ENCODE peak calls at places on chromosome 17, in ten cellular contexts. J is left lung; D is glutamatergic neuron; P is dorsolateral prefrontal cortex; C is germinal center; T is HS-27A; E is pancreas; G is stimulated activated CD8-positive, alpha-beta memory T cell treated with anti-CD3 and anti-CD28 coated beads, Interleukin-7, amount 100 ng/mL, for 24 hours; X is T-helper 9 cell; V is AG08395. W is an unnamed sample.
A peak's percentile ranks its signal among the peaks of the same experiment; 100 is the strongest.

GRCh38 chr17:72947475-72947874 is 145.0 kb downstream of the SLC39A11 start:
- DNase-seq in J (no peak), D (no peak), P (peak; percentile 64), C (no peak), T (no peak), E (no peak), G (no peak), X (no peak), V (no peak), W (no peak)

GRCh38 chr17:8712698-8713097 is 31.9 kb downstream of the CCDC42 start:
- DNase-seq in J (no peak), D (no peak), P (no peak), C (no peak), T (no peak), E (no peak), G (no peak), X (no peak), V (no peak), W (no peak)

GRCh38 chr17:9330903-9331272 is 244.7 kb downstream of the STX8 start:
- DNase-seq in J (no peak), D (no peak), P (no peak), C (no peak), T (no peak), E (no peak), G (no peak), X (no peak), V (no peak), W (no peak)

GRCh38 chr17:77907497-77908120 is 50.9 kb upstream of the TNRC6C start:
- DNase-seq in J (no peak), D (no peak), P (no peak), C (no peak), T (no peak), E (peak; percentile 21), G (no peak), X (no peak), V (no peak), W (peak; percentile 46)

GRCh38 chr17:9370464-9370863 is 205.2 kb downstream of the STX8 start:
- DNase-seq in J (no peak), D (no peak), P (no peak), C (no peak), T (no peak), E (no peak), G (no peak), X (no peak), V (no peak), W (no peak)

GRCh38 chr17:21127508-21128077 is 829 bp downstream of the DHRS7B start:
- DNase-seq in J (no peak), D (no peak), P (no peak), C (no peak), T (no peak), E (no peak), G (no peak), X (no peak), V (no peak), W (no peak)

GRCh38 chr17:81167638-81168037 is 1.6 kb upstream of the AATK start:
- DNase-seq in J (no peak), D (peak; percentile 5), P (no peak), C (no peak), T (no peak), E (no peak), G (no peak), X (no peak), V (no peak), W (no peak)

GRCh38 chr17:58354541-58355216 is 2.7 kb upstream of the SUPT4H1 start:
- DNase-seq in J (no peak), D (no peak), P (no peak), C (no peak), T (no peak), E (no peak), G (no peak), X (no peak), V (no peak), W (no peak)

GRCh38 chr17:52384695-52385094 is 226.2 kb upstream of the CA10 start:
- DNase-seq in J (no peak), D (no peak), P (no peak), C (no peak), T (no peak), E (no peak), G (no peak), X (no peak), V (no peak), W (no peak)

GRCh38 chr17:76267051-76267576 is 2.0 kb downstream of the UBALD2 start:
- DNase-seq in J (no peak), D (no peak), P (no peak), C (no peak), T (no peak), E (no peak), G (no peak), X (no peak), V (no peak), W (no peak)

GRCh38 chr17:78131172-78132085 is 858 bp downstream of the TMC8 start:
- DNase-seq in J (no peak), D (no peak), P (peak; percentile 84), C (peak; percentile 39), T (no peak), E (peak; percentile 63), G (no peak), X (no peak), V (no peak), W (no peak)

GRCh38 chr17:957856-958421 is 21.6 kb downstream of the NXN start:
- DNase-seq in J (no peak), D (no peak), P (no peak), C (no peak), T (no peak), E (no peak), G (no peak), X (no peak), V (no peak), W (no peak)

GRCh38 chr17:80029235-80029974 is 6.3 kb downstream of the TBC1D16 start:
- DNase-seq in J (peak; percentile 80), D (peak; percentile 78), P (no peak), C (no peak), T (no peak), E (peak; percentile 79), G (no peak), X (no peak), V (peak; percentile 91), W (no peak)

GRCh38 chr17:40598021-40598927 is 33.0 kb upstream of the CCR7 start:
- DNase-seq in J (no peak), D (no peak), P (no peak), C (peak; percentile 21), T (no peak), E (no peak), G (peak; percentile 67), X (no peak), V (no peak), W (no peak)

GRCh38 chr17:68613739-68614298 is 12.7 kb upstream of the FAM20A start:
- DNase-seq in J (no peak), D (peak; percentile 15), P (no peak), C (peak; percentile 26), T (peak; percentile 7), E (no peak), G (no peak), X (no peak), V (peak; percentile 62), W (no peak)

GRCh38 chr17:35079547-35079946 is 16.0 kb upstream of the RFFL start:
- DNase-seq in J (no peak), D (no peak), P (no peak), C (no peak), T (no peak), E (no peak), G (no peak), X (no peak), V (no peak), W (no peak)

GRCh38 chr17:57422574-57423164 is 166.3 kb downstream of the MSI2 start:
- DNase-seq in J (no peak), D (no peak), P (no peak), C (no peak), T (peak; percentile 45), E (peak; percentile 13), G (no peak), X (no peak), V (peak; percentile 80), W (no peak)

GRCh38 chr17:33370384-33370783 is 77.3 kb upstream of the ASIC2 start:
- DNase-seq in J (no peak), D (no peak), P (no peak), C (no peak), T (no peak), E (no peak), G (no peak), X (no peak), V (no peak), W (no peak)

GRCh38 chr17:61128671-61129115 is 270.9 kb upstream of the TBX2 start:
- DNase-seq in J (no peak), D (no peak), P (no peak), C (no peak), T (no peak), E (no peak), G (no peak), X (no peak), V (peak; percentile 49), W (no peak)

GRCh38 chr17:44981221-44981968 is 13.3 kb upstream of the C1QL1 start:
- DNase-seq in J (no peak), D (no peak), P (no peak), C (no peak), T (no peak), E (no peak), G (no peak), X (no peak), V (no peak), W (no peak)

GRCh38 chr17:82241183-82241925 is 12.5 kb downstream of the SLC16A3 start:
- DNase-seq in J (peak; percentile 90), D (no peak), P (peak; percentile 76), C (no peak), T (no peak), E (peak; percentile 79), G (no peak), X (no peak), V (peak; percentile 52), W (peak; percentile 98)

GRCh38 chr17:55845385-55845784 is 94.5 kb downstream of the PCTP start:
- DNase-seq in J (peak; percentile 48), D (peak; percentile 83), P (peak; percentile 57), C (peak; percentile 43), T (no peak), E (peak; percentile 66), G (no peak), X (no peak), V (peak; percentile 67), W (no peak)

GRCh38 chr17:50955667-50956120 is 89.5 kb upstream of the TOB1 start:
- DNase-seq in J (no peak), D (no peak), P (no peak), C (no peak), T (no peak), E (no peak), G (no peak), X (no peak), V (no peak), W (no peak)